ENCODE peak calls at places on chromosomes 5 and 9, in ten cellular contexts. C is cardiac muscle cell, F is left ventricle myocardium inferior, L is body of pancreas, D is PC-9, E is NT2/D1, K is uterus, I is coronary artery, Z is neural progenitor cell, M is PC-3. N is an unnamed sample.

GRCh38 chr9:99595796-99596195 is 225.9 kb upstream of the NR4A3 start:
- DNase-seq in C (no peak), F (no peak), L (no peak), D (no peak), E (no peak), K (no peak), I (no peak), Z (no peak), M (no peak), N (no peak)

GRCh38 chr9:95977366-95977765 is 101.9 kb downstream of the ERCC6L2 start:
- DNase-seq in C (no peak), F (no peak), L (no peak), D (no peak), E (no peak), K (no peak), I (no peak), Z (no peak), M (no peak), N (no peak)

GRCh38 chr5:105032917-105033316 is 1470.3 kb upstream of the NUDT12 start:
- DNase-seq in C (no peak), F (no peak), L (no peak), D (no peak), E (no peak), K (no peak), I (no peak), Z (no peak), M (no peak), N (no peak)

GRCh38 chr5:675876-676698 is 17.1 kb downstream of the TPPP start:
- DNase-seq in C (no peak), F (peak; percentile 13), L (no peak), D (no peak), E (no peak), K (peak; percentile 9), I (peak; percentile 69), Z (no peak), M (no peak), N (no peak)

GRCh38 chr9:106753155-106753671 is 109.8 kb upstream of the ZNF462 start:
- DNase-seq in C (no peak), F (no peak), L (no peak), D (no peak), E (no peak), K (no peak), I (no peak), Z (no peak), M (no peak), N (no peak)

GRCh38 chr9:129866373-129867137 is 31.3 kb downstream of the USP20 start:
- DNase-seq in C (no peak), F (no peak), L (no peak), D (no peak), E (no peak), K (no peak), I (no peak), Z (no peak), M (no peak), N (no peak)

GRCh38 chr9:128554155-128554862 is 1.9 kb downstream of the SPTAN1 start:
- DNase-seq in C (peak; percentile 85), F (peak; percentile 52), L (peak; percentile 39), D (peak; percentile 74), E (no peak), K (peak; percentile 76), I (peak; percentile 87), Z (peak; percentile 85), M (peak; percentile 81), N (peak; percentile 78)

GRCh38 chr5:34609951-34610431 is 46.1 kb upstream of the RAI14 start:
- DNase-seq in C (peak; percentile 15), F (no peak), L (no peak), D (no peak), E (no peak), K (no peak), I (no peak), Z (no peak), M (peak; percentile 68), N (no peak)

GRCh38 chr5:95861858-95862561 is 39.5 kb upstream of the GLRX start:
- DNase-seq in C (no peak), F (no peak), L (no peak), D (peak; percentile 84), E (no peak), K (no peak), I (no peak), Z (no peak), M (peak; percentile 42), N (no peak)

GRCh38 chr5:1205255-1206180 is 4.1 kb downstream of the SLC6A19 start:
- DNase-seq in C (no peak), F (no peak), L (no peak), D (no peak), E (no peak), K (no peak), I (no peak), Z (no peak), M (no peak), N (peak; percentile 58)

GRCh38 chr9:77738932-77739331 is 90.8 kb upstream of the GNA14 start:
- DNase-seq in C (no peak), F (no peak), L (no peak), D (no peak), E (no peak), K (no peak), I (no peak), Z (no peak), M (no peak), N (no peak)

GRCh38 chr5:57862471-57863282 is 380.1 kb upstream of the ACTBL2 start:
- DNase-seq in C (peak; percentile 12), F (no peak), L (no peak), D (peak; percentile 97), E (no peak), K (no peak), I (no peak), Z (no peak), M (peak; percentile 83), N (no peak)

GRCh38 chr5:91910655-91911054 is 527.5 kb upstream of the ARRDC3 start:
- DNase-seq in C (no peak), F (no peak), L (no peak), D (no peak), E (no peak), K (no peak), I (no peak), Z (no peak), M (no peak), N (no peak)

DNA sequence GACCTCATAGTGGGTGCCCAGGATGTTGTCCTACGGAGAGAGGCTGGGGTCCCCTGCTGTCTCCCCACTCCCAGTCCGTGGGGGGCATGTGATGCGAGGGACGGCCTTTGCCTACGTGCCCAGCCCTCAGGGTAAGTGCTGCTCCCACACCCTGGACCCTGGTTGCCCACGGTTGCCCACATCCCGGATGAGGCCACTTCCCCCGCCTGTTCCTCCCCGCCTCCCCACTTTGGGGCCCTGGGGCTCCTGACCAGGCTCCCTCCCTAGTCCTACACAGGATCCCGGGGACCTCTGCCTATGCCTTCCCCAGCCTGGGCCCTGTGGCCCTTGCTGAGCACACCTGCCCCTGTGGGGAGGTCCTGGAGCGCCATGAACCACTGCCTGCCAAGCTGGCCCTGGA is 1.5 kb downstream of the SLC34A1 start:
- DNase-seq in C (no peak), F (no peak), L (no peak), D (no peak), E (no peak), K (no peak), I (no peak), Z (no peak), M (no peak), N (no peak)
- H3K4me3 ChIP-seq in C (no peak overlapping the region), F (no peak overlapping the region), L (no peak overlapping the region), D (no peak overlapping the region), E (no peak overlapping the region), K (no peak overlapping the region), I (no peak overlapping the region), Z (no peak overlapping the region), M (no peak overlapping the region), N (no peak overlapping the region)

GRCh38 chr9:35754264-35754663 is at the start of gene MSMP:
- DNase-seq in C (no peak), F (no peak), L (no peak), D (no peak), E (no peak), K (no peak), I (no peak), Z (no peak), M (no peak), N (no peak)

GRCh38 chr9:35757527-35758275 is 3.6 kb upstream of the MSMP start:
- DNase-seq in C (no peak), F (no peak), L (no peak), D (no peak), E (peak; percentile 30), K (no peak), I (no peak), Z (no peak), M (peak; percentile 60), N (no peak)

GRCh38 chr9:35756743-35757526 is 2.9 kb upstream of the MSMP start:
- DNase-seq in C (peak; percentile 64), F (peak; percentile 72), L (peak; percentile 76), D (peak; percentile 57), E (peak; percentile 58), K (peak; percentile 73), I (no peak), Z (peak; percentile 78), M (peak; percentile 61), N (no peak)

GRCh38 chr9:35755071-35755470 is 995 bp upstream of the MSMP start:
- DNase-seq in C (no peak), F (no peak), L (no peak), D (no peak), E (no peak), K (no peak), I (no peak), Z (no peak), M (no peak), N (no peak)

DNA sequence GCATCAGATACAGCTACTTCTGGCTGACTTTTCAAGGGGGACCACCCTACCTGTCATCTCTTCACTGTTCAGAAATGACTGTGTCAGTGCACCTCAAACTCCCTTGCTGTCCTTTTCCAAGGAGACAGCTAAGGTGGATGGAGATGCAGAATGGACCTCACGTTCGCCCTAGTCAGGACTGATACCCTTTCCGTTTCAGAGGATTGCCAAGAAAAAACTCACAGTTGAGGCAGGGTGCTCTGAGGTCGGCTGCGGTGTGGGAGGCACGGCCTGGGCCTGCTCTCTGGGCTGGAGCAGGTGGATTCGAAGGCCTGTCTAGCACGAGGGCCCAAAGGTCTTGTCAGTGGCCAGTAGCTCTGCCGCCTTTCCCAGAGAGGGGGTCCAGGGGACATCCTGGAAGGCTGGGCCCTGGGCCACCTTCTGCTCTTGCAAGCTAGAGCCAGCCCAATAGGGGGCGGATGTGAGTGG is 2.2 kb upstream of the MSMP start:
- DNase-seq in C (peak; percentile 62), F (peak; percentile 50), L (peak; percentile 76), D (no peak), E (no peak), K (no peak), I (no peak), Z (peak; percentile 85), M (peak; percentile 43), N (no peak)
- H3K4me3 ChIP-seq in C (peak overlapping the region; percentile 72), F (peak overlapping the region; percentile 74), L (peak overlapping the region; percentile 57), D (peak overlapping the region; percentile 90), E (peak overlapping the region; percentile 60), K (peak overlapping the region; percentile 41), I (peak overlapping the region; percentile 77), Z (peak overlapping the region; percentile 68), M (peak overlapping the region; percentile 71), N (peak overlapping the region; percentile 52)

GRCh38 chr9:97220894-97221477 is 86.5 kb upstream of the CCDC180 start:
- DNase-seq in C (peak; percentile 23), F (no peak), L (peak; percentile 15), D (no peak), E (no peak), K (no peak), I (no peak), Z (peak; percentile 46), M (no peak), N (no peak)
- H3K4me3 ChIP-seq in C (peak overlapping the region; percentile 24), F (peak overlapping the region; percentile 64), L (peak overlapping the region; percentile 8), D (no peak overlapping the region), E (peak overlapping the region; percentile 49), K (no peak overlapping the region), I (peak overlapping the region; percentile 67), Z (peak overlapping the region; percentile 62), M (peak overlapping the region; percentile 50), N (peak overlapping the region; percentile 3)

GRCh38 chr5:87361536-87362213 is 51.1 kb downstream of the CCNH start:
- DNase-seq in C (no peak), F (no peak), L (no peak), D (no peak), E (no peak), K (no peak), I (no peak), Z (no peak), M (no peak), N (no peak)
- H3K4me3 ChIP-seq in C (no peak overlapping the region), F (no peak overlapping the region), L (no peak overlapping the region), D (no peak overlapping the region), E (no peak overlapping the region), K (no peak overlapping the region), I (no peak overlapping the region), Z (no peak overlapping the region), M (no peak overlapping the region), N (no peak overlapping the region)

N was measured in RWPE2.